ENCODE peak calls at places on chromosomes 16 and 17, in seven cellular contexts. Z, U, L, F, R, B and A are unnamed samples.

GRCh38 chr17:33302394-33302793 is 9.3 kb upstream of the ASIC2 start:
- DNase-seq in Z (peak), U (no peak), L (no peak), F (no peak), R (no peak), B (no peak), A (no peak)

GRCh38 chr17:27038676-27039075 is 255.2 kb upstream of the WSB1 start:
- DNase-seq in Z (no peak), U (peak), L (no peak), F (no peak), R (no peak), B (no peak), A (no peak)

GRCh38 chr17:75917443-75918111 is 12.9 kb upstream of the MRPL38 start:
- DNase-seq in Z (no peak), U (no peak), L (no peak), F (no peak), R (no peak), B (no peak), A (no peak)

GRCh38 chr16:77590707-77591106 is 131.6 kb upstream of the NUDT7 start:
- DNase-seq in Z (no peak), U (no peak), L (no peak), F (no peak), R (no peak), B (no peak), A (no peak)

GRCh38 chr17:20189322-20189721 is 180.2 kb downstream of the SPECC1 start:
- DNase-seq in Z (no peak), U (no peak), L (no peak), F (peak), R (no peak), B (no peak), A (no peak)

GRCh38 chr16:69711115-69711740 is 15.1 kb downstream of the NQO1 start:
- DNase-seq in Z (peak), U (no peak), L (peak), F (peak), R (no peak), B (no peak), A (peak)

GRCh38 chr16:81469183-81469677 is 24.6 kb downstream of the CMIP start:
- DNase-seq in Z (no peak), U (no peak), L (no peak), F (no peak), R (no peak), B (no peak), A (no peak)

GRCh38 chr16:22814330-22815105 is 556 bp downstream of the HS3ST2 start:
- DNase-seq in Z (no peak), U (no peak), L (no peak), F (no peak), R (no peak), B (no peak), A (no peak)

GRCh38 chr17:27199948-27200347 is 94.0 kb upstream of the WSB1 start:
- DNase-seq in Z (no peak), U (no peak), L (no peak), F (no peak), R (no peak), B (no peak), A (no peak)

GRCh38 chr17:29659155-29659554 is 36.4 kb upstream of the CORO6 start:
- DNase-seq in Z (no peak), U (no peak), L (no peak), F (no peak), R (no peak), B (no peak), A (no peak)

GRCh38 chr17:64500923-64501765 is 4.3 kb upstream of the POLG2 start:
- DNase-seq in Z (no peak), U (no peak), L (no peak), F (peak), R (no peak), B (no peak), A (no peak)
- TF ChIP-seq POLR2A in Z (no peak), U (no peak), L (no peak), F (no peak), R (no peak), B (no peak), A (no peak)

GRCh38 chr16:7315813-7316212 is 16.8 kb upstream of the RBFOX1 start:
- DNase-seq in Z (no peak), U (no peak), L (no peak), F (no peak), R (no peak), B (no peak), A (no peak)
- H3K4me3 ChIP-seq in Z (no peak), U (no peak), L (no peak), F (no peak), R (no peak), B (no peak), A (no peak)

GRCh38 chr17:34713687-34714086 is 134.3 kb downstream of the TMEM132E start:
- DNase-seq in Z (no peak), U (no peak), L (no peak), F (no peak), R (no peak), B (no peak), A (no peak)
- TF ChIP-seq POLR2A in Z (no peak), U (no peak), L (no peak), F (no peak), R (no peak), B (no peak), A (no peak)

GRCh38 chr17:48753794-48754499 is 25.4 kb upstream of the HOXB13 start:
- DNase-seq in Z (no peak), U (no peak), L (no peak), F (peak), R (no peak), B (no peak), A (no peak)

GRCh38 chr17:48751172-48751571 is 22.6 kb upstream of the HOXB13 start:
- DNase-seq in Z (no peak), U (no peak), L (no peak), F (no peak), R (no peak), B (no peak), A (no peak)

GRCh38 chr17:48751733-48752398 is 23.3 kb upstream of the HOXB13 start:
- DNase-seq in Z (no peak), U (no peak), L (no peak), F (no peak), R (no peak), B (no peak), A (no peak)

GRCh38 chr17:48754500-48755261 is 26.1 kb upstream of the HOXB13 start:
- DNase-seq in Z (no peak), U (no peak), L (no peak), F (no peak), R (no peak), B (no peak), A (no peak)

DNA sequence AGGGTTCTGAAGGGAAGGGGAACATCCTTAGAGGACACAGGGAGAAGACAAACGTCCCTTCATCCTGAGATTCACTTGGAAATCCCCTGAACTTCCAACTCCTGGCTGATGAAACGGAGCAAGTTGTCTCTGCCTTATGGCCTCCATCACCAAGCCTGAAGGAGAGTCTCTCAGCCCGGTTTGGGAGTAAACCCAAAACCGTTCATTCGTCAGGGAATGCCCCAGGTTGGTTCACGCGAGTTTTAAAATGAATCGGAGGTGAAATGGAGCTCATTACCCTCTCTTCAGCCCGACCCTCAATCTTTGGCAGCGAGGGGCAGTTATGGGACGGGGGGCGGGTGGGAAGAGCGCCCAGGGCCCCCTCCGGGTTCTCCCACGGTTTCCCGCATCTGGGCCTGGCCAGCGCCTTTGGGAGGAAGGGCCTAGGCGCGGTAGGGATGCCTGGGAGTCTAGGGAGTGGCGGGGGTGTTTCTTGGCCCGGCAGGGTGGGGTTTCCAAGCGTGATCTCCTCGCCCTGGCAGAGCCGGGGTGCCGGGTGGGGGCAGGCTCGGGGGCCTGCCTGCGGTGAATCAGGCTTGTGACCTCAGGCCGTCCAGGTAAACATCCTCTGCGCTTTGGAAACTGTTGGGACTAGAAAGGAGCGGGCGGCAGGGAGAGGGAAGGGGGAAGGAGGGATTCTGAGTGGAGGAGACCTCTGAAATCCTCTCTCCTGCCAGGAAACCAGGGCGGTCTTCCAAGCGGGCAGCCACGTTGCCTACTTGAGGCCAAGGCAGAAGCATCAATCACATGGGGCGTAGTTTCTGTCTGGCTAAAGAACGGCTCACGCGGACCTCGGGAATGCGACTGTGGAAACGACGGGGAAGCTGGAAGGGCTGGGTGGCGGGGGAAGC is 24.1 kb upstream of the HOXB13 start:
- DNase-seq in Z (peak), U (no peak), L (no peak), F (no peak), R (no peak), B (no peak), A (no peak)
- H3K4me3 ChIP-seq in Z (no peak), U (no peak), L (no peak), F (no peak), R (no peak), B (no peak), A (no peak)

GRCh38 chr17:50382931-50383330 is 9.9 kb downstream of the EME1 start:
- DNase-seq in Z (no peak), U (no peak), L (no peak), F (no peak), R (no peak), B (no peak), A (no peak)

GRCh38 chr17:50388728-50389127 is 8.6 kb downstream of the LRRC59 start:
- DNase-seq in Z (no peak), U (no peak), L (no peak), F (no peak), R (no peak), B (no peak), A (no peak)

GRCh38 chr17:50381260-50381815 is 8.3 kb downstream of the EME1 start:
- DNase-seq in Z (no peak), U (no peak), L (no peak), F (no peak), R (no peak), B (no peak), A (no peak)

GRCh38 chr17:50381920-50382319 is 8.9 kb downstream of the EME1 start:
- DNase-seq in Z (no peak), U (no peak), L (no peak), F (peak), R (no peak), B (no peak), A (no peak)

GRCh38 chr17:50386451-50386994 is 10.8 kb downstream of the LRRC59 start:
- DNase-seq in Z (no peak), U (no peak), L (no peak), F (peak), R (no peak), B (no peak), A (no peak)
- TF ChIP-seq POLR2A in Z (no peak), U (no peak), L (no peak), F (no peak), R (no peak), B (no peak), A (no peak)

GRCh38 chr16:4935231-4935855 is 1.6 kb downstream of the PPL start:
- DNase-seq in Z (peak), U (no peak), L (peak), F (peak), R (peak), B (peak), A (peak)
- H3K4me3 ChIP-seq in Z (peak), U (peak), L (peak), F (no peak), R (no peak), B (peak), A (no peak)

DNA sequence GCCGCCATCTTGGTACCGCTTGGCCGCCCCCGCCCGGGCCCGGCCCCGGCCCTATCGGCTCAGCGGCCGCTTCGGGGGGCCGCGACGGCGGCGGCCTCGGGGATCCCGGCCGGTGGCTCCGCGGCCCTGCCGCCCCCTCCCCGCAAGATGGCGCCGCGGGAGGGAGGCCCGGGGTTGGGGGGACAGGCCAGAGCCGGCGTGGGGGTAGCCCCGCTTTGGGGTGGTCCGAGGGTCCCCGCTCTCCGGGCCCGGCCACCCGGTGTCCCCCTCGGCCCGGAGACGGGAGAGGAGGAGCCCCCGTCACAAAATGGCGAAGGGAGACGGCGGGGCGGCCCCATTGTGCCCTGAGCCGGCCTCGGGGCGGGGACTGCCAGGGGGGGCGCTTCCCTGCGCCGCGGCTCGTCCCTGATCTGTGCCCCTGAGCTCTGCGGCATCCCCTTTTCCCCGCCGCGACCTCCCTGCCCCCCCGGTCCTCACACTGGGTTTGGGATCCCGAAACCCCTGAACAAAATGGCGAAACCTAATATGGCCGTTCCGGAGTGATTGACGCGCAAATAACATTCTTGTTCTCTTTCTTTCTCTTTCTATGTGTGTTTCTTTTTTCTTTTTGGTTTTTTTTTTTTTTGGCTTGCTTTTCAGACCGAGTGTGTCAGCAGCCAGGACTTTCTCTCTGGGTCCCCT is 978 bp downstream of the HAPSTR1 start:
- DNase-seq in Z (peak), U (peak), L (peak), F (peak), R (peak), B (peak), A (peak)
- TF ChIP-seq POLR2A in Z (peak), U (no peak), L (no peak), F (peak), R (no peak), B (no peak), A (no peak)

GRCh38 chr17:42853968-42854790 is 3.2 kb downstream of the AOC3 start:
- DNase-seq in Z (no peak), U (no peak), L (no peak), F (no peak), R (no peak), B (no peak), A (no peak)
- H3K4me3 ChIP-seq in Z (peak), U (no peak), L (no peak), F (no peak), R (peak), B (no peak), A (no peak)

GRCh38 chr17:68205251-68205807 is 42.5 kb upstream of the AMZ2 start:
- DNase-seq in Z (peak), U (peak), L (peak), F (peak), R (peak), B (peak), A (peak)
- TF ChIP-seq POLR2A in Z (peak), U (peak), L (peak), F (peak), R (no peak), B (peak), A (peak)

GRCh38 chr16:84367297-84367680 is 1.0 kb upstream of the ATP2C2 start:
- DNase-seq in Z (no peak), U (no peak), L (no peak), F (no peak), R (no peak), B (no peak), A (no peak)

GRCh38 chr16:84369105-84369504 is 767 bp downstream of the ATP2C2 start:
- DNase-seq in Z (no peak), U (no peak), L (no peak), F (no peak), R (no peak), B (no peak), A (no peak)

GRCh38 chr16:84368327-84368996 is at the start of gene ATP2C2:
- DNase-seq in Z (peak), U (no peak), L (no peak), F (no peak), R (no peak), B (no peak), A (peak)

GRCh38 chr16:84366208-84366607 is 2.1 kb upstream of the ATP2C2 start:
- DNase-seq in Z (no peak), U (no peak), L (no peak), F (no peak), R (no peak), B (no peak), A (no peak)

DNA sequence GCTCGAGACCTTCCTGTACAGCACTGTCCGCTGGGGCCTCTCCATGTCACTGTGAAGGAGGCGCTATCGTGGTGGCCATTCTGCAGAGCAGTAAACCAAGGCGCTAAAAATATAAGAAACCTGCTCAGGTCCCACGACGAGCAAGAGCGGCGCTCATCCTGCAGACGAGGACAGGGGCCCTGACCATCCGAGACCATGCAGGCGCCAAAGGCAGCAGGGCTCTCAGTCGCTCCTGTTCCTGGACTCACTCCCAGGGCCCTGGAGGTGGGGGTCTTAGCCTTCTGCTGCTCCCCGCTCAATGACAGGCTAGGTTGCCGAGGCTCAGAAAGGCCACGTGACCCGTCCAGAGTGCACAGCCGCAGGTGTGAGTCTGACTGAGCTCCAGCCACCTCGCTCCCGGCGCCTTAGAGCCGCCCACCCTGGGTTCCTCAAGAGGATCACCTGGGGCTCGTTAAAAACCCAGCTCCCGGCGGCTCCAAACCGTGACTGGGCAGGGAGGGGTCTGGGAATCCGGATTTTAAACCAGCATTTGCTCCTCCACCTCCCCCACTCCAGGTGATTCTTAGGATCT is 503 bp upstream of the ATP2C2 start:
- DNase-seq in Z (peak), U (no peak), L (no peak), F (no peak), R (no peak), B (no peak), A (peak)
- H3K4me3 ChIP-seq in Z (peak), U (peak), L (no peak), F (no peak), R (no peak), B (peak), A (peak)